ENCODE peak calls at places on chromosomes 3 and 15, in nine cellular contexts. D is OCI-LY7, W is ascending aorta, L is progenitor cell of endocrine pancreas, J is AG09319, V is ovary, F is cardiac fibroblast, T is uterus, K is fibroblast of lung. Z is an unnamed sample.

GRCh38 chr3:58720526-58720925 is 54.0 kb upstream of the FAM3D start:
- DNase-seq in D (no peak), W (no peak), L (no peak), J (no peak), V (no peak), F (no peak), T (no peak), K (no peak), Z (no peak)

GRCh38 chr3:43345877-43346276 is 59.5 kb downstream of the SNRK start:
- DNase-seq in D (no peak), W (no peak), L (no peak), J (no peak), V (no peak), F (peak; percentile 72), T (no peak), K (no peak), Z (no peak)

GRCh38 chr15:85757073-85757938 is 37.4 kb downstream of the KLHL25 start:
- DNase-seq in D (no peak), W (no peak), L (no peak), J (no peak), V (no peak), F (no peak), T (no peak), K (no peak), Z (no peak)

GRCh38 chr3:124266517-124266916 is 274.6 kb upstream of the ROPN1 start:
- DNase-seq in D (no peak), W (no peak), L (no peak), J (peak; percentile 5), V (no peak), F (peak; percentile 21), T (no peak), K (peak; percentile 22), Z (peak; percentile 41)

GRCh38 chr3:141275032-141275422 is 43.4 kb downstream of the PXYLP1 start:
- DNase-seq in D (no peak), W (no peak), L (no peak), J (no peak), V (no peak), F (peak; percentile 72), T (no peak), K (peak; percentile 24), Z (no peak)

GRCh38 chr3:195466251-195466650 is 23.4 kb upstream of the ACAP2 start:
- DNase-seq in D (no peak), W (no peak), L (no peak), J (no peak), V (no peak), F (no peak), T (no peak), K (no peak), Z (no peak)

GRCh38 chr3:25713316-25713967 is 48.7 kb upstream of the TOP2B start:
- DNase-seq in D (no peak), W (no peak), L (no peak), J (no peak), V (no peak), F (no peak), T (no peak), K (no peak), Z (no peak)

GRCh38 chr3:123365450-123366143 is 83.3 kb downstream of the ADCY5 start:
- DNase-seq in D (no peak), W (no peak), L (peak; percentile 19), J (no peak), V (no peak), F (peak; percentile 20), T (no peak), K (no peak), Z (peak; percentile 18)

GRCh38 chr3:51679777-51680176 is 8.7 kb downstream of the TEX264 start:
- DNase-seq in D (peak; percentile 18), W (no peak), L (no peak), J (no peak), V (no peak), F (no peak), T (no peak), K (no peak), Z (no peak)

GRCh38 chr15:98124576-98124975 is 164.1 kb downstream of the ARRDC4 start:
- DNase-seq in D (no peak), W (no peak), L (no peak), J (no peak), V (no peak), F (no peak), T (no peak), K (no peak), Z (no peak)

GRCh38 chr3:153164009-153164550 is 2.1 kb downstream of the RAP2B start:
- DNase-seq in D (no peak), W (no peak), L (no peak), J (no peak), V (no peak), F (no peak), T (no peak), K (no peak), Z (no peak)

GRCh38 chr3:14762701-14763100 is 56.1 kb upstream of the FGD5 start:
- DNase-seq in D (no peak), W (no peak), L (no peak), J (no peak), V (no peak), F (no peak), T (no peak), K (no peak), Z (no peak)

GRCh38 chr15:88543065-88543776 is 3.3 kb downstream of the DET1 start:
- DNase-seq in D (no peak), W (no peak), L (no peak), J (no peak), V (no peak), F (no peak), T (no peak), K (no peak), Z (no peak)

GRCh38 chr3:139302084-139302800 is 41.6 kb upstream of the MRPS22 start:
- DNase-seq in D (no peak), W (no peak), L (no peak), J (peak; percentile 97), V (no peak), F (peak; percentile 99), T (peak; percentile 39), K (peak; percentile 94), Z (no peak)

GRCh38 chr15:94057305-94057704 is 174.1 kb upstream of the MCTP2 start:
- DNase-seq in D (no peak), W (no peak), L (no peak), J (no peak), V (no peak), F (no peak), T (no peak), K (no peak), Z (no peak)

GRCh38 chr15:33737687-33738606 is 230.3 kb upstream of the CHRM5 start:
- DNase-seq in D (peak; percentile 49), W (no peak), L (peak; percentile 46), J (no peak), V (no peak), F (peak; percentile 41), T (no peak), K (peak; percentile 28), Z (peak; percentile 57)

DNA sequence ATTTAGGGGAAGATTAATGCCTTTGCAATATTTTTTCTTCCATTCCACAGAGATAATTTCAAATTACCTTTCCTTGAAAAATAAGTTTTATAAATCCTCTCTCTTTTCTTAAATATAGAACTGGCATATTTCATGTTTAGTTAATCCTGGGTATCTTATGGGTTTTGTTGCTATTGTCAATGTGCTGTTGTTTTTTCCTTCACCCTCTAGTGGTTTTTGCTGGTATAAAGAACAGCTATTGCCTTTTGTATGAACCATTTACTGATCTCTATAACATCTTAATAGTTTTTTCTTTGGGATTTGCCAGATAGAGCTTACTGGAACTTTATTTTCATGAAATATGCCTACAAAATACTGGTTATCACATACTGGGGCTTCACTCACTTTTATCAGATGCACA is 359.6 kb upstream of the DPPA4 start:
- DNase-seq in D (no peak), W (no peak), L (no peak), J (no peak), V (no peak), F (peak; percentile 16), T (no peak), K (no peak), Z (no peak)
- TF ChIP-seq CTCF in D (no peak), W (no peak), L (no peak), J (no peak), V (no peak), F (peak; percentile 24), T (no peak), K (no peak), Z (peak; percentile 27)

GRCh38 chr15:66542896-66543295 is 22.9 kb downstream of the LCTL start:
- DNase-seq in D (no peak), W (no peak), L (no peak), J (no peak), V (no peak), F (no peak), T (no peak), K (no peak), Z (no peak)
- TF ChIP-seq CTCF in D (no peak), W (no peak), L (no peak), J (no peak), V (no peak), F (no peak), T (no peak), K (no peak), Z (no peak)

GRCh38 chr15:38545179-38545578 is 19.4 kb downstream of the RASGRP1 start:
- DNase-seq in D (no peak), W (no peak), L (no peak), J (no peak), V (no peak), F (peak; percentile 40), T (no peak), K (no peak), Z (no peak)
- TF ChIP-seq CTCF in D (no peak), W (no peak), L (no peak), J (no peak), V (no peak), F (peak; percentile 5), T (no peak), K (no peak), Z (no peak)

GRCh38 chr3:55708242-55708641 is 221.1 kb upstream of the WNT5A start:
- DNase-seq in D (no peak), W (no peak), L (no peak), J (no peak), V (no peak), F (no peak), T (no peak), K (no peak), Z (no peak)

GRCh38 chr3:55708921-55709320 is 221.8 kb upstream of the WNT5A start:
- DNase-seq in D (no peak), W (no peak), L (no peak), J (no peak), V (no peak), F (no peak), T (no peak), K (no peak), Z (no peak)

GRCh38 chr3:55704521-55704920 is 217.4 kb upstream of the WNT5A start:
- DNase-seq in D (no peak), W (no peak), L (no peak), J (no peak), V (no peak), F (peak; percentile 28), T (no peak), K (no peak), Z (no peak)

DNA sequence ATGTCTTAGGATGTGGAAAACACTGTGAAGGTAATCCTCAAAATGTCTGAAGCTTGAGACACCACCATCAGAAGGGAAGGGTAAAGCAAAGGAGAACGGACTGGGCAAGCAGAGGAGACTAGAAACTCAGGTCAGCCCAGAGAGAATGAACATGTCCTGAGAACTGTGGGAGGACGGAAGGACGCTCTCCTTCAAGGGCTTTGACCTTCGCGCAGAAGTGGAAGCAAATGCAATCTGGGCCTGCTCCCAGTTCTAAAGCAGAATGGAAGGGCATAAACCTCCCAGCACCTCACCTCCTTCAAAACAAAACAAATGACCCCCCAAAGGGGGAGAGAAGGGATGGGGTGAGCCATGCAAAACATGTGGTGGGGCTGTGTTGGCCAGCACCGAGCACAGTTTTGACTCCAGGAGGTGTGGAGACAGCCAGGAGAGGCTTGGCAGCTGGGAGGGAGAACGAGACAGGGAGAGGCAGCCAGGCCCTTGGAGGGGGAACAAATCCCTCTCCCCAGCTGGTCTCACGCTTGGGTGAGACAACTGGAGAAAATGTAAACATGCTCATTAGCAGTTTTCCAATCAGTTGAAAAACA is 222.4 kb upstream of the WNT5A start:
- DNase-seq in D (no peak), W (no peak), L (no peak), J (no peak), V (peak; percentile 60), F (no peak), T (no peak), K (no peak), Z (no peak)
- TF ChIP-seq CTCF in D (no peak), W (no peak), L (no peak), J (no peak), V (no peak), F (no peak), T (no peak), K (no peak), Z (no peak)